ENCODE peak calls at places on chromosome X, in six cellular contexts. R is pancreas, Q is GM12878, E is suprapubic skin, P is thyroid gland, C is aorta. D is an unnamed sample.

GRCh38 chrX:133674726-133675470 is 259.6 kb upstream of the GPC4 start:
- DNase-seq in R (no peak), Q (no peak), E (no peak), P (no peak), C (no peak), D (peak; percentile 18)

GRCh38 chrX:70422886-70423336 is at the start of gene GDPD2:
- DNase-seq in R (peak; percentile 58), Q (no peak), E (no peak), P (peak; percentile 44), C (no peak), D (peak; percentile 73)

GRCh38 chrX:856901-857300 is 226.3 kb downstream of the SHOX start:
- DNase-seq in R (no peak), Q (no peak), E (no peak), P (no peak), C (no peak), D (no peak)

GRCh38 chrX:37454537-37455285 is 105.5 kb downstream of the PRRG1 start:
- DNase-seq in R (no peak), Q (no peak), E (no peak), P (no peak), C (no peak), D (peak; percentile 58)

GRCh38 chrX:40152173-40152705 is 54.5 kb upstream of the BCOR start:
- DNase-seq in R (peak; percentile 79), Q (no peak), E (no peak), P (peak; percentile 44), C (no peak), D (no peak)

GRCh38 chrX:130482871-130483270 is 81.1 kb downstream of the RBMX2 start:
- DNase-seq in R (no peak), Q (no peak), E (no peak), P (no peak), C (no peak), D (no peak)

GRCh38 chrX:1444896-1445480 is 7.7 kb downstream of the ASMTL start:
- DNase-seq in R (peak; percentile 10), Q (no peak), E (peak; percentile 40), P (no peak), C (peak; percentile 4), D (no peak)

GRCh38 chrX:113980953-113981352 is 602.9 kb upstream of the HTR2C start:
- DNase-seq in R (no peak), Q (no peak), E (no peak), P (no peak), C (no peak), D (no peak)

GRCh38 chrX:47562615-47563243 is 1.7 kb downstream of the ARAF start:
- DNase-seq in R (no peak), Q (no peak), E (peak; percentile 59), P (no peak), C (peak; percentile 60), D (no peak)
- H3K27ac ChIP-seq in R (no peak overlapping the region), Q (no peak overlapping the region), E (no peak overlapping the region), P (no peak overlapping the region), C (no peak overlapping the region), D (no peak overlapping the region)

GRCh38 chrX:109190542-109190941 is 291.3 kb downstream of the GUCY2F start:
- DNase-seq in R (no peak), Q (no peak), E (no peak), P (no peak), C (no peak), D (no peak)

GRCh38 chrX:109184506-109185139 is 297.3 kb downstream of the GUCY2F start:
- DNase-seq in R (no peak), Q (no peak), E (no peak), P (no peak), C (no peak), D (no peak)

GRCh38 chrX:109187473-109188168 is 294.3 kb downstream of the GUCY2F start:
- DNase-seq in R (no peak), Q (no peak), E (no peak), P (no peak), C (no peak), D (no peak)

DNA sequence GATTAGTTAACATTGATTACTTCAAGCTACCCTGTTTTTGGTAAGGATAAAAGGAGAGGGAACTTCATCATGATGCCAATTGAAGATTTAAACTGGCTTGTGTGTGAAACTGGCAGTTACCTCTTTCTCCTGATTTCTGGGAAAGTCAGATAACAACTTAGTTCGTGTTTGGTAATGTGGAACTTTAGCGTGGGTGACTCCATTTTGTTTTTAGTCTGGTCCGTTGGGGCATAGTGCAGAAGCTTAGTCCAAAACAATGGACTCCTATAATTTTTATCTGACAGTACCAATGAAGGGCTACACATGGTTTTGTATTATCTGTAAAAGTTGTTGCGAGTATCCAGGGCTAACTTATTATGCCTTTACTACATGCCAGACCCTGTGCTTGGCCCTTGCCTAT is 294.9 kb downstream of the GUCY2F start:
- DNase-seq in R (no peak), Q (no peak), E (no peak), P (no peak), C (no peak), D (no peak)
- H3K4me3 ChIP-seq in R (no peak overlapping the region), Q (no peak overlapping the region), E (no peak overlapping the region), P (no peak overlapping the region), C (no peak overlapping the region), D (no peak overlapping the region)

GRCh38 chrX:10098235-10098819 is 58.4 kb upstream of the CLCN4 start:
- DNase-seq in R (no peak), Q (peak; percentile 51), E (no peak), P (no peak), C (no peak), D (peak; percentile 33)

GRCh38 chrX:10102046-10102704 is 54.6 kb upstream of the CLCN4 start:
- DNase-seq in R (peak; percentile 77), Q (no peak), E (no peak), P (no peak), C (no peak), D (no peak)

GRCh38 chrX:10099411-10099810 is 57.4 kb upstream of the CLCN4 start:
- DNase-seq in R (no peak), Q (no peak), E (no peak), P (no peak), C (no peak), D (no peak)

GRCh38 chrX:10103023-10103422 is 53.8 kb upstream of the CLCN4 start:
- DNase-seq in R (no peak), Q (no peak), E (no peak), P (peak; percentile 66), C (no peak), D (no peak)

DNA sequence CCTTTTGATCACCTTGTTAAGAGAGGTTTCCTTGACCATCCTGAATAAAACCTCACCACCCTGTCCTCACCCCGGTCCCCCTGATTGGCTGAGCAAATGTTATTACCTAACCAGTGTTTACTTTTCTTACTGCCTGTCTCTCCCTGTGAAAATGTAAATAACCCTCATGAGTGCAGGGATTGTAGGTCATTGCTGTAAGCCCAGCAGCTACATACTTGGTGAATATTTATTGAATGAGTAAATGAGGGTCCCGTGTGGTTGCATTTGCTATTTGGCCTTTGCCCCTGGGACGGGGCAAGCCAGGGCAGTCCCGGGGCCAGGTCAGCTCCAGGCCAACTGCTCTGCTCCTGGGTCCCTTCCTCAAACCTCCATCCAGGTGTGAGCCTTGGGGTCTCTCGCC is 55.5 kb upstream of the CLCN4 start:
- DNase-seq in R (no peak), Q (no peak), E (no peak), P (no peak), C (no peak), D (no peak)
- H3K4me1 ChIP-seq in R (no peaks in the 10 kb centered on the region), Q (peaks cover 7% of the 10 kb centered on the region), E (peaks cover 7% of the 10 kb centered on the region), P (peaks cover 4% of the 10 kb centered on the region), C (no peaks in the 10 kb centered on the region), D (no peaks in the 10 kb centered on the region)

GRCh38 chrX:41684940-41685339 is 3.8 kb upstream of the GPR34 start:
- DNase-seq in R (no peak), Q (no peak), E (no peak), P (no peak), C (no peak), D (no peak)

GRCh38 chrX:41688835-41689234 is at the start of gene GPR34:
- DNase-seq in R (no peak), Q (no peak), E (no peak), P (no peak), C (no peak), D (peak; percentile 29)

GRCh38 chrX:41689711-41690110 is 938 bp downstream of the GPR34 start:
- DNase-seq in R (no peak), Q (no peak), E (no peak), P (no peak), C (no peak), D (no peak)

GRCh38 chrX:41686788-41687187 is 2.0 kb upstream of the GPR34 start:
- DNase-seq in R (no peak), Q (no peak), E (no peak), P (no peak), C (no peak), D (no peak)

DNA sequence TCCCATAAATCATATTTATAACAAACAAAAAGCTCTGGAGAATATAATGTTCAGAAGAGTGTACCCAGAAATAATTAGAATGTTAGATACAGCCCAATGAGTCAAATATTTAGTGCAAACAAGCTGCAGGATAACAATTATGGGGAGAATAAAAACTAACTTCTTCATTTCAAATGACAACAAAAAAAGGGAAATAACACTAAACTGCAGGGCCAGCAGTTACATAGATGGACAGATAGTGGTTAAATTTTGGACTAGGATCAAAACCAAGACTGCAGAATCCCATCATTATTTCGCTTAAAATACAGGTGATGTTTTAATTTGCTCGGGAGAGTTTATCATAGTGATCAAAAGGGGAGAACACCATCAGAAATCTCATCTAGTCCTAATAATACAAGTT is 619 bp upstream of the GPR34 start:
- DNase-seq in R (no peak), Q (no peak), E (no peak), P (no peak), C (no peak), D (no peak)
- H3K27ac ChIP-seq in R (no peak overlapping the region), Q (no peak overlapping the region), E (no peak overlapping the region), P (no peak overlapping the region), C (no peak overlapping the region), D (no peak overlapping the region)